ENCODE peak calls at places on chromosomes 12 and 14, in nine cellular contexts. N is lower lobe of right lung, O is HL-60, T is GM13977, E is thoracic aorta, C is fibroblast of the aortic adventitia, M is WERI-Rb-1, P is colonic mucosa, Y is bronchial epithelial cell. H is an unnamed sample.

GRCh38 chr14:99188721-99189120 is 83.3 kb downstream of the BCL11B start:
- DNase-seq in C (no peak), E (no peak), P (no peak), M (no peak), T (no peak), Y (no peak), N (no peak), O (no peak), H (no peak)

GRCh38 chr14:103867523-103867953 is 20.2 kb upstream of the PPP1R13B start:
- DNase-seq in T (no peak), M (no peak), P (no peak), E (no peak), O (no peak), N (peak; percentile 70), Y (peak; percentile 75), C (no peak), H (no peak)

GRCh38 chr12:92096346-92097136 is 49.1 kb downstream of the BTG1 start:
- DNase-seq in C (no peak), M (no peak), T (no peak), E (no peak), N (no peak), O (no peak), P (no peak), Y (no peak), H (no peak)

GRCh38 chr12:89393551-89394121 is 41.3 kb upstream of the DUSP6 start:
- DNase-seq in E (no peak), N (no peak), O (peak; percentile 29), T (no peak), C (no peak), M (no peak), P (no peak), Y (no peak), H (no peak)

GRCh38 chr12:113276306-113276705 is 55.0 kb downstream of the TPCN1 start:
- DNase-seq in C (no peak), M (no peak), Y (no peak), T (no peak), N (peak; percentile 18), P (no peak), E (no peak), O (peak; percentile 85), H (no peak)

GRCh38 chr12:70028515-70028914 is 203.5 kb downstream of the MYRFL start:
- DNase-seq in C (no peak), N (no peak), T (no peak), Y (no peak), P (no peak), E (no peak), O (no peak), M (no peak), H (no peak)

GRCh38 chr14:75877292-75877691 is 104.5 kb downstream of the TGFB3 start:
- DNase-seq in P (no peak), Y (peak; percentile 91), T (no peak), C (peak; percentile 99), N (no peak), M (no peak), O (no peak), E (no peak), H (no peak)

GRCh38 chr12:47808049-47808448 is 11.7 kb downstream of the HDAC7 start:
- DNase-seq in N (peak; percentile 72), C (no peak), Y (no peak), O (peak; percentile 74), T (peak; percentile 58), E (no peak), M (no peak), P (peak; percentile 41), H (no peak)

GRCh38 chr12:39071611-39072010 is 166.2 kb upstream of the CPNE8 start:
- DNase-seq in P (no peak), T (no peak), M (no peak), O (no peak), E (no peak), N (no peak), C (no peak), Y (no peak), H (no peak)

GRCh38 chr12:18224745-18225144 is 36.6 kb upstream of the PIK3C2G start:
- DNase-seq in O (peak; percentile 2), N (no peak), Y (peak; percentile 59), C (peak; percentile 76), E (no peak), M (peak; percentile 9), T (peak; percentile 12), P (no peak), H (no peak)

GRCh38 chr12:30806989-30807694 is 52.4 kb upstream of the CAPRIN2 start:
- DNase-seq in Y (peak; percentile 66), T (no peak), N (no peak), C (peak; percentile 91), O (peak; percentile 30), P (peak; percentile 35), E (no peak), M (peak; percentile 40), H (no peak)

GRCh38 chr12:57771271-57771872 is 533 bp downstream of the METTL1 start:
- DNase-seq in M (peak; percentile 94), N (peak; percentile 90), T (peak; percentile 90), O (peak; percentile 96), Y (peak; percentile 85), E (peak; percentile 87), P (peak; percentile 91), C (peak; percentile 91), H (peak; percentile 59)

GRCh38 chr12:96210376-96211055 is 16.3 kb downstream of the ELK3 start:
- DNase-seq in Y (no peak), T (no peak), C (no peak), O (no peak), E (no peak), M (no peak), P (no peak), N (no peak), H (no peak)

GRCh38 chr12:104056419-104056972 is 6.5 kb upstream of the GLT8D2 start:
- DNase-seq in E (no peak), T (no peak), P (no peak), N (no peak), C (no peak), O (no peak), M (no peak), Y (no peak), H (no peak)

DNA sequence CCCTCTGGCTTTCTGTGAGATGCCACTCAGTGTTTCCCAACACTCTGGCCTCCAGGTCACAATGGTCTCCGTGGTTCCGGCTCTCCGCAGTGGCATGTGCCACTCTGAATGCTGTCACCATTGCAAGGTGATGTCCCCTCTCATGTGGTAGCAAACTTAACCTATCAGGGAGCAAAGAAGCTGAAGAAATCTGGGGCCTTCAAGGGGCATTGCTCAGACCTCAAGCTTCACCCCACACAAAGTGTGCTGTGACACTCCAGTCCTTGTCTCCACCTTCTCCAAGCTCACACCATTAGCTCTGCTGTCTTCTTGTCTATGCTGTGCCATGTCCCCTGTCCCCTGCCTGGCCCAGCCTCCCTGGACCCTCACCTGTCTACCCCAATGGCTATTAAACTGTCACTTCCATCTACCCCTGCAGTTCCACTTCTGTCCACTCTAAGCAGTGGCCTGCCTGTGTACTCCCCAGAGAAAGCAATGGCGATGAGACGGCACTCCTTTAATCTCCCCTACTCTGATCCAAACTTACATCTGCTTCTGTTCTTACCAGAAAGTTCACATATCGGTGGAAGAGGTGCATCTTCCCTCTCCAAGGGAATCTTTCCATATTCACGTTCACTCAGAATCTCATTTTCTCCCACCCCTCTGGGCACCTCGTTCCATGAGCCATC is 93.7 kb downstream of the DHRS2 start:
- DNase-seq in O (no peak), M (peak; percentile 21), T (no peak), P (no peak), C (no peak), Y (no peak), E (no peak), N (no peak), H (no peak)
- TF ChIP-seq CTCF in O (no peak), M (peak; percentile 37), T (no peak), P (no peak), C (peak; percentile 25), Y (peak; percentile 3), E (no peak), N (no peak), H (peak; percentile 9)

DNA sequence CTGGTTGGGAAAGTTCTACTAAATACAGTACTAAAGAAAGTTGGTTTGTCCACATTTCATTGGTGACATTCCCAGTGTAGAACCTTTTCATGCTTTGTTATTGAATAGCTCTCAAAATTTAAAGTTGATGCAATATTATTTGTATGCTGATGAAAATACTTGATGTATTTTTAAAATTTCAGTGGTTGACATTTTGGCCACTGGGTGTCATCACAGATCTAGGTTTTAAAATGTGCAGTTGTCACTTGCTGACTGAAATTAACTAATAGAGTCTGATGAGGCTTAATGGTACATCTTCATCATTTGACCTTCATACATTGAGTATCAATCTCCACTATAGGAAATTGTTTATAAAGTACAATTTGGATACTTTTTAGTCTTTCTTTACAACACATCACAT is 37.1 kb downstream of the CMAS start:
- DNase-seq in C (peak; percentile 71), T (peak; percentile 31), E (no peak), O (no peak), Y (peak; percentile 50), M (no peak), N (no peak), P (no peak), H (no peak)
- TF ChIP-seq CTCF in C (peak; percentile 41), T (peak; percentile 39), E (peak; percentile 48), O (no peak), Y (peak; percentile 25), M (peak; percentile 11), N (peak; percentile 42), P (peak; percentile 13), H (peak; percentile 55)

DNA sequence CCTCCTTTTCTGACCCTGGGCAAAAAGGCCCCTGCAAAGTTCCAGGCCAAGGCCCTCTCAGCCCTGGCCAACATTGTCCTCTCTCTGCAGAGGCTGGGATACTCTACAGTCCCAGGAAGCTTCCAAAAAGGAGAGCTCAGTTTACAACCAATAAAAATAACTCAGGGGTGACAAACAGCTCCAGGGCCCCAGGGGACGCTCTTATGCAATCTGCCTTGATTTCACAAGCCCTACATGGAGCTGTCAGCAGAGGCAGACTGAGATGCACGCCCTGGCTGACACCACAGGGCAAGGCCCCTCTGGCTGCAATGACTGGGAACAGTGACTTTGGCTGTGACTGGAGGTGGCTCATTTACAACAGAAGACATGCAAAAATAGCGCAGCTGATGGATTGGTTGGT is 129.0 kb upstream of the MED13L start:
- DNase-seq in T (no peak), O (peak; percentile 95), N (peak; percentile 77), P (peak; percentile 77), Y (peak; percentile 71), C (peak; percentile 83), M (no peak), E (peak; percentile 86), H (no peak)
- TF ChIP-seq CTCF in T (no peak), O (no peak), N (no peak), P (no peak), Y (no peak), C (no peak), M (no peak), E (peak; percentile 22), H (no peak)

GRCh38 chr14:89958966-89959365 is 3.2 kb downstream of the TDP1 start:
- DNase-seq in N (no peak), P (no peak), O (no peak), T (no peak), E (no peak), Y (no peak), C (no peak), M (no peak), H (no peak)
- TF ChIP-seq CTCF in N (no peak), P (no peak), O (no peak), T (no peak), E (no peak), Y (no peak), C (no peak), M (no peak), H (no peak)

GRCh38 chr14:65959563-65960024 is 526.6 kb upstream of the CCDC196 start:
- DNase-seq in N (no peak), O (no peak), P (no peak), E (no peak), T (no peak), C (no peak), Y (no peak), M (no peak), H (no peak)
- TF ChIP-seq CTCF in N (peak; percentile 6), O (no peak), P (no peak), E (no peak), T (no peak), C (no peak), Y (no peak), M (no peak), H (peak; percentile 5)

H was measured in progenitor cell of endocrine pancreas.